ENCODE peak calls at places on chromosomes 3 and 15, in six cellular contexts. S is Panc1, L is RWPE1, B is WERI-Rb-1, Z is epithelial cell of esophagus, Y is AG09309. V is an unnamed sample.

GRCh38 chr3:13071695-13072094 is 1.5 kb downstream of the IQSEC1 start:
- DNase-seq in B (no peak), Y (no peak), S (no peak), Z (no peak), L (no peak), V (no peak)

GRCh38 chr3:50154840-50155490 is at the start of gene SEMA3F:
- DNase-seq in B (no peak), L (peak), Z (peak), Y (no peak), S (no peak), V (no peak)

GRCh38 chr3:132983143-132983770 is 54.9 kb upstream of the TMEM108 start:
- DNase-seq in Z (no peak), Y (no peak), S (no peak), B (peak), L (no peak), V (no peak)

GRCh38 chr15:46408312-46408711 is 773.5 kb downstream of the SQOR start:
- DNase-seq in Z (no peak), L (no peak), S (no peak), Y (no peak), B (no peak), V (no peak)

GRCh38 chr15:90530250-90531051 is 728 bp downstream of the CRTC3 start:
- DNase-seq in S (no peak), Z (peak), L (peak), B (peak), Y (no peak), V (no peak)

GRCh38 chr3:76063019-76063418 is 277.7 kb upstream of the ZNF717 start:
- DNase-seq in Y (peak), Z (peak), L (peak), B (no peak), S (no peak), V (no peak)

GRCh38 chr3:195739561-195740111 is 18.9 kb downstream of the MUC20 start:
- DNase-seq in B (no peak), Y (no peak), S (no peak), L (no peak), Z (no peak), V (no peak)

GRCh38 chr3:195597848-195598247 is 14.1 kb upstream of the APOD start:
- DNase-seq in B (no peak), Y (no peak), S (no peak), L (no peak), Z (no peak), V (no peak)

GRCh38 chr3:40291471-40291870 is 18.0 kb upstream of the EIF1B start:
- DNase-seq in B (no peak), Y (no peak), S (no peak), Z (no peak), L (no peak), V (no peak)

GRCh38 chr15:76084263-76084662 is 24.5 kb downstream of the TMEM266 start:
- DNase-seq in Y (no peak), B (no peak), S (no peak), Z (no peak), L (no peak), V (no peak)

GRCh38 chr15:68464451-68465090 is 32.6 kb upstream of the ITGA11 start:
- DNase-seq in Z (no peak), Y (no peak), L (no peak), B (no peak), S (no peak), V (no peak)

GRCh38 chr3:189900578-189900977 is 220.1 kb downstream of the P3H2 start:
- DNase-seq in L (peak), S (no peak), Z (peak), B (no peak), Y (no peak), V (no peak)

GRCh38 chr15:85414495-85414894 is 34.1 kb downstream of the AKAP13 start:
- DNase-seq in Y (no peak), B (no peak), L (no peak), S (no peak), Z (peak), V (no peak)

GRCh38 chr3:55641914-55642313 is 154.8 kb upstream of the WNT5A start:
- DNase-seq in Y (no peak), S (no peak), L (no peak), B (no peak), Z (no peak), V (no peak)

GRCh38 chr3:186839874-186840641 is 2.5 kb upstream of the ADIPOQ start:
- DNase-seq in Y (peak), Z (no peak), L (no peak), S (no peak), B (no peak), V (no peak)

GRCh38 chr3:5233026-5233425 is 45.5 kb downstream of the EDEM1 start:
- DNase-seq in Y (no peak), L (no peak), B (no peak), Z (no peak), S (no peak), V (no peak)

GRCh38 chr3:60217156-60217911 is 1033.9 kb downstream of the FHIT start:
- DNase-seq in Y (no peak), L (no peak), Z (no peak), S (no peak), B (no peak), V (no peak)

GRCh38 chr15:38692789-38693062 is 128.1 kb upstream of the RASGRP1 start:
- DNase-seq in B (no peak), Z (no peak), L (no peak), S (no peak), Y (no peak), V (no peak)

GRCh38 chr3:47404955-47405790 is 24.4 kb downstream of the PTPN23 start:
- DNase-seq in L (no peak), Z (no peak), Y (peak), B (no peak), S (no peak), V (no peak)

GRCh38 chr15:66865622-66866611 is 163.9 kb downstream of the SMAD6 start:
- DNase-seq in B (no peak), S (no peak), Y (no peak), L (no peak), Z (no peak), V (no peak)

GRCh38 chr15:41631880-41632279 is 28.3 kb upstream of the MGA start:
- DNase-seq in L (peak), S (no peak), B (no peak), Z (peak), Y (no peak), V (no peak)

GRCh38 chr3:27094721-27095120 is 274.5 kb downstream of the NEK10 start:
- DNase-seq in S (no peak), B (no peak), L (no peak), Z (no peak), Y (no peak), V (no peak)

GRCh38 chr15:82995076-82995475 is 9.1 kb downstream of the RAMAC start:
- DNase-seq in B (no peak), Z (no peak), S (no peak), Y (no peak), L (no peak), V (no peak)

GRCh38 chr3:97958396-97958795 is 13.8 kb downstream of the RIOX2 start:
- DNase-seq in B (no peak), S (no peak), L (no peak), Z (no peak), Y (no peak), V (no peak)

GRCh38 chr3:141389703-141390102 is 21.4 kb downstream of the ZBTB38 start:
- DNase-seq in L (no peak), S (no peak), B (no peak), Z (no peak), Y (no peak), V (no peak)

GRCh38 chr15:69762373-69763148 is 309.9 kb downstream of the RPLP1 start:
- DNase-seq in S (no peak), Y (no peak), L (no peak), B (peak), Z (no peak), V (no peak)
- TF ChIP-seq CTCF in S (peak), Y (peak), L (no peak), B (peak), Z (no peak), V (peak)

GRCh38 chr15:98139337-98139736 is 178.8 kb downstream of the ARRDC4 start:
- DNase-seq in Z (no peak), L (no peak), B (no peak), Y (no peak), S (no peak), V (no peak)

GRCh38 chr15:98143116-98143515 is 182.6 kb downstream of the ARRDC4 start:
- DNase-seq in Z (no peak), Y (no peak), B (no peak), S (no peak), L (no peak), V (no peak)

GRCh38 chr15:98144388-98144787 is 183.9 kb downstream of the ARRDC4 start:
- DNase-seq in Y (no peak), Z (peak), B (no peak), L (peak), S (no peak), V (no peak)

GRCh38 chr15:98146031-98146430 is 185.5 kb downstream of the ARRDC4 start:
- DNase-seq in L (no peak), Y (no peak), Z (no peak), S (no peak), B (no peak), V (no peak)

GRCh38 chr15:98142584-98142983 is 182.1 kb downstream of the ARRDC4 start:
- DNase-seq in Y (no peak), Z (no peak), B (no peak), L (no peak), S (no peak), V (no peak)
- TF ChIP-seq CTCF in Y (no peak), Z (no peak), B (no peak), L (no peak), S (peak), V (peak)

GRCh38 chr3:128064962-128065361 is 12.7 kb downstream of the SEC61A1 start:
- DNase-seq in S (no peak), Y (no peak), Z (no peak), B (no peak), L (no peak), V (no peak)

GRCh38 chr3:128056258-128056657 is 4.0 kb downstream of the SEC61A1 start:
- DNase-seq in B (no peak), Y (no peak), S (no peak), L (no peak), Z (no peak), V (no peak)

GRCh38 chr3:128062033-128062745 is 10.0 kb downstream of the SEC61A1 start:
- DNase-seq in L (no peak), S (no peak), Z (no peak), Y (no peak), B (no peak), V (no peak)

GRCh38 chr3:128066111-128066510 is 13.9 kb downstream of the SEC61A1 start:
- DNase-seq in Y (no peak), Z (no peak), L (no peak), B (no peak), S (no peak), V (peak)

DNA sequence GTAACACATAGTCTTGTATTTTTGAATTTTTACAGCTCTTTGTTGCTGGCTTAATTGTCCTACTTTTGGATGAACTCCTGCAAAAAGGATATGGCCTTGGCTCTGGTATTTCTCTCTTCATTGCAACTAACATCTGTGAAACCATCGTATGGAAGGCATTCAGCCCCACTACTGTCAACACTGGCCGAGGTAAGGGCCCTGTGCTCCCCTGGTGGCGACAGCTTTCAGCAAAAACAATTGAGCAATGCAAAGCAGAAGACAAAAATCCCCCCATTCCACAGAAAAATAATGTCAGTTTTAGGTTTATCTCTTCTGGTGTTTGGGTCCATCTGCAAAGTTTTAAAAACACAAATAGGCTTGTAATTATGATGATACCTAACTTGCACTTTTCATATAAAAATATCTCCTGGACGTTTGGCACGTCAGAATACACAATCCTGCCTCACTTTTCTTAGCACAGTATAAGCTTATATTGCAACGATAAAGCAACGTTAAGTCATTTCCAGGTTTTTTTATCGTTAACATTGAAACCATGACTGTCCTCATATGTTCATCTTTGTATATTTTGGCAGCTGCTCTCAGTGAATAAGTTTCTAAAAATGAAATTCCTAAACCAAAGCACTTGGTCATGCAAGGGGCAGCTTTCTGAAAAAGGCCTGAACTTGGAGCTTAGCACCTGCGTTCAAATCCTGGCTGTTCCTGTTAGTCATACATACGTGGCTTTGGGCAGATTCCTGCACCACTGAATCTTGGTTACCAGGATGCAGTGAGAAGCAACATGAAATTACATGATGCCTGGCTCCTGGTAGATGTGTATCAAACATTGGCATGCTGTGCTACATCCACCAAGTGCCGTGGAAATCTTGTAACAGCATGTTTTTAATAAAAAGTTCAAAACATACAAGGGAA is 8.5 kb downstream of the SEC61A1 start:
- DNase-seq in Y (peak), B (no peak), L (peak), S (no peak), Z (peak), V (peak)
- TF ChIP-seq CTCF in Y (peak), B (no peak), L (no peak), S (no peak), Z (no peak), V (no peak)

DNA sequence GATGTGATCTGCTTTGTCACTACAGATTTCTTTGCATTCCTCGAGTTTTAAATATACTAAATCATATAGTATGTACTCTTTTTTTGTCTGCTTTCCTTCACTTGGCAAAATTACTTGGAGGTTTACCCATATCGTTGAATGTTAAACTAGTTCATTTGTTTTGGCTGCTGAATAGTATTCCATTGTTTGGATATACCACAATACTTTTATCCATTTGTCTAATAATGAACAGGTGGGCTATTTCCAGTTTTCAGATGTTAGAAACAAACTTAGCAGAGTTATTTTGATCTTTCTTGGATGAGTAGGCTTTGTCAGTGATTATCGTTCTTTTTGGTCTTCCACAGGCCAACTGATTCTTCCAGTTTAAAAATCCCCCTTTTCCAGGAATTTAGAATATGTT is 154.0 kb upstream of the TGFBR2 start:
- DNase-seq in B (no peak), L (no peak), S (no peak), Y (no peak), Z (no peak), V (no peak)
- TF ChIP-seq CTCF in B (no peak), L (no peak), S (no peak), Y (no peak), Z (no peak), V (no peak)

GRCh38 chr3:131549340-131549739 is 46.6 kb upstream of the MRPL3 start:
- DNase-seq in S (peak), Y (no peak), Z (peak), B (no peak), L (no peak), V (no peak)
- TF ChIP-seq CTCF in S (peak), Y (peak), Z (peak), B (peak), L (no peak), V (peak)